ENCODE peak calls at places on chromosomes 7 and 10, in four cellular contexts. H is WTC11, S is SK-N-SH, P is K562. A is an unnamed sample.

GRCh38 chr7:92691578-92691977 is 101.4 kb upstream of the FAM133B start:
- DNase-seq in P (peak; percentile 28), H (no peak), S (peak; percentile 43), A (no peak)

GRCh38 chr10:4283841-4284610 is 499.0 kb upstream of the KLF6 start:
- DNase-seq in P (no peak), H (no peak), S (no peak), A (no peak)

GRCh38 chr10:112006831-112007230 is 176.7 kb downstream of the GPAM start:
- DNase-seq in H (no peak), S (no peak), P (no peak), A (no peak)

GRCh38 chr7:104207348-104207730 is 474 bp downstream of the ORC5 start:
- DNase-seq in P (no peak), S (peak; percentile 27), H (no peak), A (no peak)

GRCh38 chr10:69661414-69662172 is 31.5 kb downstream of the FAM241B start:
- DNase-seq in P (no peak), H (no peak), S (no peak), A (no peak)

GRCh38 chr7:114678116-114678515 is 243.8 kb upstream of the MDFIC start:
- DNase-seq in P (no peak), H (no peak), S (no peak), A (no peak)

GRCh38 chr7:130365511-130366441 is 14.5 kb upstream of the CPA1 start:
- DNase-seq in P (no peak), H (peak; percentile 40), S (peak; percentile 73), A (no peak)

GRCh38 chr10:43688348-43688892 is 39.7 kb upstream of the ZNF32 start:
- DNase-seq in P (no peak), H (no peak), S (no peak), A (no peak)

GRCh38 chr7:81960026-81960425 is 190.2 kb upstream of the HGF start:
- DNase-seq in S (no peak), H (no peak), P (no peak), A (no peak)

GRCh38 chr10:101140950-101141621 is 10.0 kb downstream of the TLX1 start:
- DNase-seq in S (no peak), P (no peak), H (no peak), A (no peak)

GRCh38 chr10:60521974-60522405 is 132.3 kb upstream of the ANK3 start:
- DNase-seq in S (peak; percentile 40), P (no peak), H (peak; percentile 15), A (no peak)

GRCh38 chr7:30169585-30169978 is 34.8 kb downstream of the MTURN start:
- DNase-seq in P (no peak), S (no peak), H (no peak), A (no peak)

GRCh38 chr7:43481905-43482678 is 100.8 kb upstream of the STK17A start:
- DNase-seq in P (no peak), H (no peak), S (no peak), A (no peak)

GRCh38 chr10:130928306-130928705 is 383.2 kb downstream of the TCERG1L start:
- DNase-seq in H (no peak), S (no peak), P (no peak), A (no peak)

GRCh38 chr10:77925795-77926565 is 575 bp downstream of the DLG5 start:
- DNase-seq in S (peak; percentile 67), H (peak; percentile 67), P (no peak), A (no peak)

GRCh38 chr7:83155407-83155806 is 7.3 kb downstream of the PCLO start:
- DNase-seq in H (no peak), P (no peak), S (no peak), A (no peak)

GRCh38 chr7:50214771-50215170 is 89.7 kb upstream of the IKZF1 start:
- DNase-seq in S (no peak), P (no peak), H (no peak), A (no peak)

GRCh38 chr7:146116452-146117219 is at the start of gene CNTNAP2:
- DNase-seq in S (peak; percentile 86), P (no peak), H (peak; percentile 67), A (peak; percentile 50)

GRCh38 chr10:75208177-75208576 is 2.4 kb upstream of the VDAC2 start:
- DNase-seq in P (no peak), H (no peak), S (no peak), A (no peak)

GRCh38 chr7:141686670-141687069 is 15.3 kb downstream of the DENND11 start:
- DNase-seq in P (no peak), S (no peak), H (no peak), A (no peak)

GRCh38 chr7:85554294-85554877 is 367.5 kb upstream of the SEMA3D start:
- DNase-seq in H (no peak), S (peak; percentile 19), P (peak; percentile 44), A (no peak)

GRCh38 chr10:43024942-43025700 is 51.7 kb upstream of the RET start:
- DNase-seq in S (no peak), H (no peak), P (peak; percentile 6), A (no peak)

GRCh38 chr10:28217848-28218247 is 85.0 kb downstream of the MPP7 start:
- DNase-seq in S (no peak), H (no peak), P (no peak), A (no peak)

GRCh38 chr7:150461520-150461919 is 11.1 kb downstream of the GIMAP8 start:
- DNase-seq in S (no peak), H (no peak), P (no peak), A (no peak)

GRCh38 chr7:36604801-36605200 is 119.5 kb downstream of the AOAH start:
- DNase-seq in H (no peak), P (no peak), S (no peak), A (no peak)

GRCh38 chr7:47506716-47507354 is 75.1 kb downstream of the TNS3 start:
- DNase-seq in H (no peak), P (no peak), S (no peak), A (no peak)

GRCh38 chr7:12475362-12476063 is 71.8 kb upstream of the VWDE start:
- DNase-seq in S (no peak), H (no peak), P (peak; percentile 29), A (no peak)

GRCh38 chr7:157309990-157310668 is 26.7 kb upstream of the DNAJB6 start:
- DNase-seq in P (no peak), S (peak; percentile 42), H (peak; percentile 76), A (peak; percentile 94)

GRCh38 chr7:136870799-136871487 is 2.5 kb downstream of the CHRM2 start:
- DNase-seq in P (no peak), H (peak; percentile 25), S (peak; percentile 75), A (peak; percentile 59)

GRCh38 chr10:127536972-127537760 is 11.9 kb upstream of the NPS start:
- DNase-seq in S (no peak), P (no peak), H (no peak), A (no peak)

GRCh38 chr7:155848691-155849690 is 36.7 kb upstream of the SHH start:
- DNase-seq in P (no peak), S (no peak), H (no peak), A (no peak)

DNA sequence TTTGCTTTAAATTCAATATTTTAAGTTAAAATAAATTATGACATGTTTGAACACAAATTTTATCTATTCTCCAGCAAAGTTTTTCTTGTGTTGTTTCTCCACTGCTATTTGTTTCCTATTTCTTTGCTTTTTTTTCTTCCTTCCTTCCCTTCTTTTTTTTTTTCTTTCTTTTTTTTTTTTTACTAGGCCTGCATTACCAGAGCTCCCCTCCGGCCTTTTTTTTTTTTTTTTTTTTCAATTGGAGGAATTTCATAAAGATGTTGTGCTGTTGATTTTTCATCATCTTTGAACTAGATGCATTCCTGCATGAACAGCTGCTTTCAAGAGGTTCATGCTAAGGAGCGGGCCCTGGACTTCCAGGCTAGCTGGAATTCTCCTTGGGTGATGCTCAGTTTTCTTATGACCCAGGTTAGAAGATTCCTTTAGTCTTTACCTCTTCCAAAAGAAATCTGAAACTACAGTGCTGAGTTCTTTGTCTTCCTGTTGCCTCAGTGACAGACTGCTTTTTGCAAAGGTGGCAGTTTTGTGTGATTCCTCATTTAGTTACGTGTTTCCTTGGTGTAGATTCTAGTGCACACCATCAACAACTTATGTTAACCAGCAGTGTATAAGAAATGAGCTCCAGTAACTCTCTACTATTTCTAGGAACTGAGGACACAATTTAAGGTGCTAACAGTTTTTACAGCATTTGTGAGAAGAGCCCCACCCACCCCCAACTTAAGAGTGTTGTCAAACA is 4.8 kb upstream of the CAMK1D start:
- DNase-seq in P (no peak), H (no peak), S (no peak), A (no peak)
- TF ChIP-seq TEAD4 in P (no peak), H (no peak), S (no peak), A (no peak)

DNA sequence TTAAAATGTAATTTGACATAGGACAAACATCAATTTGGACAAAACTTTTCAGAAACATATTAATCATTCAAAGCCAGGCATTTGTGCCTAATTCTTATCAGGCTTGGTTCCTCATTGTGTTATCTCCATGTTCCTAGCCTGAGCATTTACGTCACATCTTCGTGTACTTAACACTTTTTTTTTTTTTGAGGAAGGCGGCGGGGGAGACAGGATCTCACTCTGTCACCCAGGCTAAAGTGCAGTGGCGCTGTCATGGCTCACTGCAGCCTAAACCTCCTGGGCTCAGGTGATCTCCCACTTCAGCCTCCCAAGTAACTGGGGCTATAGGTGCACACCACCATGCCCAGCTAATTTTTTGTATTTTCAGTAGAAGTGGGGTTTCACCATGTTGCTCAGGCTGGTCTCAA is 19.8 kb downstream of the HNRNPA2B1 start:
- DNase-seq in S (no peak), P (no peak), H (no peak), A (no peak)
- TF ChIP-seq TEAD4 in S (no peak), P (peak; percentile 86), H (no peak), A (no peak)

DNA sequence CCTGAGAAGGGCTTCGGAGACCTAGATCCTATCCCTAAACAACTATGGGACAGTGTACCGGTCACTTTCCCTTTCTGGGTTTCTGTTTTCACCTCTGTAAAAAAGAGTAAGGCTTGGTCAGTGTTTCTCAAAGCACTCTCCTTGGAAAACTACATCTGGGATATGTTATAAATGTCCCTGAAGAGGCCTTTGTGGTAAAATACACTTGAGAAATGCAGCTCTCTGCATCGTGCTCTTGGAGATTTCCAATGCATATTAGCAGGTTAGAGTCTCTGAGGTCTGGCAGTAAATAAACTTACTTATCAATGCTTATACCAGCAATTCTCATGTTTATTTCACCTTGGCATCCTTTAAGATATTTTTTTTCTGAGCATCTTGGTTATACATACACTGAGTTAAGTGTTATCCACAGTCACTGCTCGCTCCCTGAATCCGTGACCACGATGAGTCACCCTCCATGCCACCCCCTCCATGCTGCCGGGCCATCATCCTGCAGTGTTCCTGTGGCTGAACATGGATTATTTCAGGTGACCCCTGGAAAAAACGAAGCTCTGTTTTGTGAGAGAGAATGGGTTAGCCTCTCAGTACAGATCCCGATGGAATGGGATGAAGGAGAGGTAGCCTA is 3.3 kb upstream of the TBXAS1 start:
- DNase-seq in P (peak; percentile 54), S (no peak), H (no peak), A (no peak)
- TF ChIP-seq TEAD4 in P (no peak), S (no peak), H (no peak), A (no peak)

DNA sequence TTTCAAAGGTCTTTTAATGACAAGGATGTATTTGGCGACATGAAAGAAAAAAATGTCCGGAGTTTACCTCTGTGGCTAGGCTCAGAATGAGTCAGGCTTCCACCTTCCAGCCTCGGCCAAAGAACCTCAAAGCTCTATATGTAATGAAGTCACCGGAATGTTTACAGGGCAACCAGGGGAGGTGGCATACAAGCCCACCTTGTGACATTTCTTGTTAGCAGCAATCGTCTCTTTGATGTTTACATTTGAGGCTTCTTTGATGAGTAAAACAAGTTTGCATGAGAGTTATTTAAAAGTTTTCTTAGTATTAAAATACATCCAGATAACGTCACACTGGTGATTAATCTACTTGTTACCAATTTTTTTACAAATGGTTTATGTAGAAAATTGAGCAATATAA is 133.1 kb upstream of the ADAM12 start:
- DNase-seq in H (no peak), P (no peak), S (no peak), A (no peak)
- TF ChIP-seq TEAD4 in H (no peak), P (no peak), S (no peak), A (no peak)

GRCh38 chr10:93773120-93773519 is 15.4 kb downstream of the LGI1 start:
- DNase-seq in P (peak; percentile 9), S (peak; percentile 39), H (no peak), A (no peak)
- TF ChIP-seq TEAD4 in P (no peak), S (no peak), H (no peak), A (no peak)

A was measured in H1.